ENCODE peak calls at places on chromosomes 16 and 17, in ten cellular contexts. V is cardiac muscle cell, S is MM.1S, F is IMR-90, L is SK-N-SH, Q is transverse colon, E is lung, B is H1, G is ovary, K is GM23338. T is an unnamed sample.

GRCh38 chr16:89343501-89344291 is 126.2 kb downstream of the ZNF778 start:
- DNase-seq in V (no peak), S (no peak), F (peak; percentile 53), L (no peak), Q (peak; percentile 40), E (no peak), B (no peak), G (no peak), K (no peak), T (no peak)

GRCh38 chr17:4986951-4987766 is at the start of gene CAMTA2:
- DNase-seq in V (peak; percentile 79), S (peak; percentile 75), F (peak; percentile 56), L (peak; percentile 94), Q (peak; percentile 93), E (peak; percentile 92), B (peak; percentile 93), G (peak; percentile 92), K (peak; percentile 91), T (peak; percentile 94)

GRCh38 chr17:28849281-28849680 is 5.5 kb upstream of the ERAL1 start:
- DNase-seq in V (no peak), S (no peak), F (no peak), L (peak; percentile 25), Q (no peak), E (no peak), B (no peak), G (no peak), K (peak; percentile 52), T (peak; percentile 8)

GRCh38 chr17:9238340-9239259 is 217.3 kb downstream of the NTN1 start:
- DNase-seq in V (no peak), S (no peak), F (no peak), L (no peak), Q (no peak), E (no peak), B (no peak), G (no peak), K (no peak), T (no peak)

GRCh38 chr17:57537524-57538410 is 207.3 kb downstream of the CCDC182 start:
- DNase-seq in V (peak; percentile 34), S (no peak), F (no peak), L (peak; percentile 57), Q (no peak), E (no peak), B (no peak), G (no peak), K (no peak), T (no peak)

GRCh38 chr16:89422905-89423630 is 67.3 kb downstream of the ANKRD11 start:
- DNase-seq in V (peak; percentile 39), S (peak; percentile 44), F (peak; percentile 79), L (no peak), Q (no peak), E (no peak), B (no peak), G (no peak), K (peak; percentile 57), T (no peak)

GRCh38 chr17:81390029-81390428 is 5.2 kb upstream of the BAHCC1 start:
- DNase-seq in V (no peak), S (no peak), F (no peak), L (no peak), Q (no peak), E (no peak), B (no peak), G (no peak), K (no peak), T (no peak)

GRCh38 chr17:6768447-6768846 is 7.6 kb upstream of the FBXO39 start:
- DNase-seq in V (no peak), S (no peak), F (no peak), L (no peak), Q (no peak), E (no peak), B (no peak), G (no peak), K (no peak), T (no peak)

GRCh38 chr16:878071-878784 is 77.7 kb upstream of the GNG13 start:
- DNase-seq in V (no peak), S (peak; percentile 33), F (peak; percentile 35), L (peak; percentile 80), Q (peak; percentile 18), E (no peak), B (peak; percentile 72), G (no peak), K (peak; percentile 53), T (no peak)

GRCh38 chr17:48378238-48378637 is 51.8 kb downstream of the SKAP1 start:
- DNase-seq in V (no peak), S (no peak), F (no peak), L (no peak), Q (no peak), E (no peak), B (no peak), G (no peak), K (no peak), T (no peak)
- H3K4me3 ChIP-seq in V (no peak overlapping the region), S (no peak overlapping the region), F (no peak overlapping the region), L (no peak overlapping the region), Q (no peak overlapping the region), E (no peak overlapping the region), B (no peak overlapping the region), G (no peak overlapping the region), K (no peak overlapping the region), T (no peak overlapping the region)

GRCh38 chr17:902463-902862 is 77.1 kb downstream of the NXN start:
- DNase-seq in V (no peak), S (no peak), F (no peak), L (no peak), Q (no peak), E (no peak), B (no peak), G (no peak), K (peak; percentile 51), T (no peak)
- H3K27ac ChIP-seq in V (peak overlapping the region; percentile 57), S (no peak overlapping the region), F (peak overlapping the region; percentile 20), L (no peak overlapping the region), Q (peak overlapping the region; percentile 68), E (peak overlapping the region; percentile 83), B (no peak overlapping the region), G (no peak overlapping the region), K (peak overlapping the region; percentile 98), T (peak overlapping the region; percentile 81)

GRCh38 chr17:80218391-80218790 is 1.7 kb downstream of the SGSH start:
- DNase-seq in V (no peak), S (no peak), F (no peak), L (no peak), Q (no peak), E (no peak), B (no peak), G (no peak), K (no peak), T (no peak)

GRCh38 chr17:80219013-80219776 is 938 bp downstream of the SGSH start:
- DNase-seq in V (peak; percentile 84), S (peak; percentile 95), F (peak; percentile 80), L (peak; percentile 82), Q (peak; percentile 87), E (peak; percentile 86), B (no peak), G (peak; percentile 71), K (peak; percentile 33), T (peak; percentile 91)

GRCh38 chr17:80220709-80221215 is 535 bp downstream of the SLC26A11 start:
- DNase-seq in V (peak; percentile 16), S (no peak), F (no peak), L (peak; percentile 87), Q (peak; percentile 23), E (no peak), B (peak; percentile 59), G (peak; percentile 61), K (peak; percentile 43), T (no peak)

GRCh38 chr17:80221401-80221800 is 1.2 kb downstream of the SLC26A11 start:
- DNase-seq in V (no peak), S (no peak), F (no peak), L (no peak), Q (no peak), E (no peak), B (no peak), G (peak; percentile 50), K (no peak), T (no peak)

DNA sequence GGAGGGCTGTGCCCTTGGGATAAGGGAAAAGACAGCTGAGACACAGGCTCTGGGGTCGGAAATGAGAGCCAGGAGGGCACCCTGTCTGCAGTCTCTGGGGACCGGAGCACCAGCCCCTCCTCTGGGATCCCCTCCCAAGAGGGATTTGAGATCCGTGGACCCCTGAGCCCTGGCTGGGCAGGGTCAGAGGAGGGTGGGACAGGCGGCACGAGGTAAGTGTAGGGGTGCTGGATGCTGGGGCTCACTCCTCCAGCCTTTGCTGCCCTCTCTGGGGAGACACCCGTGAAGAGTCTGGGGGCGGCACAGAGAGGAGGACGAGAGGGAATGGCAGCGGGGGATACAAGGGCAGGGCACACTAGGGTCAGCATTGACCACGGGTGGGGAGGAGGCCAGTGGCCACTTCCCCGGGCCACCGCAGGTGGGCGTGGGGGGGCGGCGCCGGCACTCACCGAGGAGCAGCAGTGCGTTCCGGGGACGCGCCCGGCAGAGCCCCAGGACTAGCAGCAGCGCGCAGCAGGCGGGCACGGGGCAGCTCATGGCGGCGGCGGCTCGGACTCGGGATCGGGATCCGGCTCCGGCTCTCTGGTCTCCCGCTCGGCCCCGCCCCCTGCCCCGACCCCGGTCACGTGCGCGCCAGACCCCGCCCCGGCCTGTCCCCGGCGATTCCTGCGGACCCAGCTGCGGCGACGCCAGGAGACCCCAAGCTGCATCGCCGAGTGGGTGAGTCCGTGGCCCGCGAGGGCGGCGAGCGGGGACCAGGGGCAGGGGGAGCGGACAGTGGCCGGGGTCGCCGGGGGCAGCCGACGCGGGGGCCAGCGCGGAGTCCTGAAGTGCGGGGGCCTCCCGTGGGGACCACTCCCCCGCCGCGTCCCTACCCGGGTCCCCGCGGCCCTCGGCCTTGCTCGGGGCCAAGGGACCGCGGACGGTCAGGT is at the start of the genes SGSH and SLC26A11:
- DNase-seq in V (peak; percentile 75), S (peak; percentile 59), F (peak; percentile 45), L (peak; percentile 100), Q (peak; percentile 89), E (peak; percentile 82), B (peak; percentile 92), G (peak; percentile 84), K (peak; percentile 94), T (peak; percentile 91)
- TF ChIP-seq CTCF in V (no peak), S (no peak), F (no peak), L (peak; percentile 23), Q (no peak), E (no peak), B (no peak), G (no peak), K (no peak), T (peak; percentile 3)

GRCh38 chr17:50447870-50448573 is 20.7 kb downstream of the CHAD start:
- DNase-seq in V (no peak), S (no peak), F (no peak), L (no peak), Q (peak; percentile 65), E (peak; percentile 49), B (no peak), G (no peak), K (no peak), T (peak; percentile 50)

GRCh38 chr17:50451943-50452626 is 16.6 kb downstream of the CHAD start:
- DNase-seq in V (no peak), S (no peak), F (no peak), L (no peak), Q (no peak), E (no peak), B (no peak), G (no peak), K (no peak), T (no peak)

GRCh38 chr17:50453901-50454300 is 14.8 kb downstream of the CHAD start:
- DNase-seq in V (no peak), S (no peak), F (no peak), L (no peak), Q (no peak), E (no peak), B (no peak), G (no peak), K (no peak), T (no peak)

GRCh38 chr17:50457621-50458020 is 11.1 kb downstream of the CHAD start:
- DNase-seq in V (no peak), S (no peak), F (no peak), L (no peak), Q (no peak), E (no peak), B (no peak), G (no peak), K (no peak), T (no peak)

GRCh38 chr17:50452627-50453300 is 15.9 kb downstream of the CHAD start:
- DNase-seq in V (no peak), S (no peak), F (peak; percentile 19), L (no peak), Q (peak; percentile 82), E (no peak), B (no peak), G (no peak), K (no peak), T (peak; percentile 72)
- H3K4me3 ChIP-seq in V (no peak overlapping the region), S (no peak overlapping the region), F (no peak overlapping the region), L (no peak overlapping the region), Q (no peak overlapping the region), E (no peak overlapping the region), B (no peak overlapping the region), G (no peak overlapping the region), K (no peak overlapping the region), T (no peak overlapping the region)

T was measured in Peyer's patch.